ENCODE peak calls at places on chromosomes 3 and 15, in ten cellular contexts. N is SHP77; Q is MM.1S; A is body of pancreas; O is hippocampal formation; Y is germinal center; I is neural progenitor cell; H is activated T-cell treated with anti-CD3 and anti-CD28 coated beads, Interleukin-2, amount 50 U/mL, for 72 hours; F is effector CD4-positive, alpha-beta T cell; D is NCI-H1417. G is an unnamed sample.

GRCh38 chr3:37197810-37198371 is 23.5 kb upstream of the LRRFIP2 start:
- DNase-seq in N (no peak), Q (no peak), A (no peak), O (no peak), Y (no peak), I (peak), H (no peak), F (no peak), D (no peak), G (peak)

GRCh38 chr15:100167884-100168375 is 173.8 kb downstream of the ADAMTS17 start:
- DNase-seq in N (no peak), Q (no peak), A (no peak), O (no peak), Y (no peak), I (no peak), H (no peak), F (no peak), D (no peak), G (no peak)

GRCh38 chr15:69880616-69881309 is 217.0 kb downstream of the TLE3 start:
- DNase-seq in N (no peak), Q (peak), A (no peak), O (no peak), Y (peak), I (no peak), H (no peak), F (no peak), D (no peak), G (no peak)

GRCh38 chr15:95024388-95024787 is 793.0 kb downstream of the MCTP2 start:
- DNase-seq in N (peak), Q (peak), A (no peak), O (no peak), Y (no peak), I (peak), H (no peak), F (no peak), D (peak), G (peak)

GRCh38 chr3:79597719-79598118 is 170.1 kb downstream of the ROBO1 start:
- DNase-seq in N (no peak), Q (no peak), A (no peak), O (no peak), Y (no peak), I (no peak), H (no peak), F (no peak), D (no peak), G (no peak)

GRCh38 chr3:138440596-138440995 is 6.2 kb downstream of the ESYT3 start:
- DNase-seq in N (no peak), Q (no peak), A (no peak), O (no peak), Y (no peak), I (no peak), H (no peak), F (no peak), D (no peak), G (no peak)

GRCh38 chr15:63061971-63062370 is 19.4 kb downstream of the TPM1 start:
- DNase-seq in N (no peak), Q (no peak), A (no peak), O (no peak), Y (no peak), I (no peak), H (no peak), F (no peak), D (no peak), G (no peak)

GRCh38 chr3:128400683-128401082 is 66.0 kb downstream of the DNAJB8 start:
- DNase-seq in N (no peak), Q (no peak), A (no peak), O (no peak), Y (no peak), I (peak), H (no peak), F (no peak), D (no peak), G (no peak)

GRCh38 chr15:95742256-95742655 is 588.2 kb upstream of the NR2F2 start:
- DNase-seq in N (no peak), Q (no peak), A (no peak), O (no peak), Y (no peak), I (no peak), H (no peak), F (no peak), D (no peak), G (no peak)

GRCh38 chr15:93231994-93232393 is 143.0 kb upstream of the RGMA start:
- DNase-seq in N (no peak), Q (no peak), A (no peak), O (no peak), Y (no peak), I (no peak), H (no peak), F (no peak), D (no peak), G (no peak)

GRCh38 chr3:24523988-24524727 is 29.5 kb upstream of the THRB start:
- DNase-seq in N (no peak), Q (no peak), A (no peak), O (no peak), Y (no peak), I (no peak), H (no peak), F (no peak), D (no peak), G (peak)

GRCh38 chr15:71761649-71762048 is 48.7 kb upstream of the NR2E3 start:
- DNase-seq in N (no peak), Q (no peak), A (no peak), O (no peak), Y (no peak), I (no peak), H (no peak), F (no peak), D (no peak), G (peak)

GRCh38 chr3:135944831-135945230 is 20.7 kb upstream of the PPP2R3A start:
- DNase-seq in N (peak), Q (no peak), A (no peak), O (no peak), Y (no peak), I (no peak), H (no peak), F (no peak), D (no peak), G (peak)

GRCh38 chr3:162544246-162544645 is 1047.6 kb downstream of the OTOL1 start:
- DNase-seq in N (no peak), Q (no peak), A (no peak), O (no peak), Y (no peak), I (no peak), H (no peak), F (no peak), D (no peak), G (no peak)

GRCh38 chr15:31347067-31347975 is 20.7 kb downstream of the KLF13 start:
- DNase-seq in N (no peak), Q (no peak), A (peak), O (no peak), Y (no peak), I (no peak), H (peak), F (peak), D (no peak), G (no peak)

GRCh38 chr3:46719735-46720271 is 2.1 kb upstream of the PRSS50 start:
- DNase-seq in N (no peak), Q (no peak), A (no peak), O (no peak), Y (no peak), I (peak), H (no peak), F (no peak), D (no peak), G (no peak)

GRCh38 chr3:25823314-25823713 is 33.4 kb downstream of the OXSM start:
- DNase-seq in N (no peak), Q (no peak), A (no peak), O (no peak), Y (no peak), I (no peak), H (no peak), F (no peak), D (no peak), G (no peak)

GRCh38 chr3:64199933-64200332 is 25.3 kb downstream of the PRICKLE2 start:
- DNase-seq in N (no peak), Q (no peak), A (no peak), O (no peak), Y (no peak), I (no peak), H (no peak), F (no peak), D (no peak), G (peak)

GRCh38 chr15:60814855-60815254 is 335.9 kb upstream of the ICE2 start:
- DNase-seq in N (no peak), Q (no peak), A (no peak), O (no peak), Y (no peak), I (no peak), H (no peak), F (no peak), D (no peak), G (no peak)